ENCODE peak calls at places on chromosomes 3 and 15, in five cellular contexts. J is hepatocyte, W is ovary, I is right lobe of liver, Q is cardiac muscle cell. G is an unnamed sample.

GRCh38 chr3:28050895-28051294 is 190.5 kb upstream of the CMC1 start:
- DNase-seq in J (peak; percentile 82), Q (no peak), W (no peak), I (no peak), G (no peak)

GRCh38 chr3:127588675-127589577 is 1.6 kb downstream of the TPRA1 start:
- DNase-seq in Q (peak; percentile 36), J (peak; percentile 79), W (no peak), I (no peak), G (peak; percentile 50)

GRCh38 chr3:194598771-194599557 is 34.3 kb downstream of the TMEM44 start:
- DNase-seq in I (no peak), Q (no peak), J (no peak), W (no peak), G (peak; percentile 100)

GRCh38 chr15:58535337-58535736 is 103.5 kb downstream of the LIPC start:
- DNase-seq in Q (no peak), I (no peak), W (no peak), J (peak; percentile 43), G (no peak)

GRCh38 chr3:102595057-102595456 is 160.2 kb downstream of the ZPLD1 start:
- DNase-seq in Q (no peak), J (no peak), I (no peak), W (no peak), G (no peak)

GRCh38 chr3:72306800-72307341 is 521.9 kb upstream of the PROK2 start:
- DNase-seq in J (peak; percentile 78), I (peak; percentile 87), Q (peak; percentile 40), W (no peak), G (peak; percentile 27)

GRCh38 chr3:36729204-36730056 is 34.9 kb downstream of the DCLK3 start:
- DNase-seq in J (peak; percentile 47), Q (peak; percentile 48), W (no peak), I (no peak), G (peak; percentile 81)

GRCh38 chr15:70521576-70522322 is 241.6 kb downstream of the UACA start:
- DNase-seq in Q (no peak), J (no peak), W (no peak), I (peak; percentile 34), G (no peak)

GRCh38 chr15:77855871-77856270 is 221.6 kb downstream of the TBC1D2B start:
- DNase-seq in W (no peak), Q (no peak), J (no peak), I (peak; percentile 16), G (no peak)

GRCh38 chr15:26767169-26767670 is 5.6 kb downstream of the GABRB3 start:
- DNase-seq in Q (peak; percentile 7), J (no peak), W (no peak), I (no peak), G (no peak)

GRCh38 chr3:136236109-136236508 is 14.0 kb upstream of the PCCB start:
- DNase-seq in J (no peak), Q (no peak), W (no peak), I (no peak), G (no peak)

GRCh38 chr3:54240-54639 is 142.3 kb upstream of the CHL1 start:
- DNase-seq in Q (no peak), I (no peak), J (no peak), W (no peak), G (no peak)

GRCh38 chr3:166900866-166901577 is 479.1 kb downstream of the ZBBX start:
- DNase-seq in J (no peak), Q (no peak), W (no peak), I (no peak), G (no peak)

GRCh38 chr3:8576436-8576835 is 68.2 kb downstream of the SSUH2 start:
- DNase-seq in Q (no peak), J (no peak), W (no peak), I (no peak), G (no peak)

GRCh38 chr15:58465070-58465469 is 33.3 kb downstream of the LIPC start:
- DNase-seq in W (no peak), J (no peak), I (no peak), Q (no peak), G (no peak)

GRCh38 chr3:125358923-125359322 is 16.2 kb downstream of the ZNF148 start:
- DNase-seq in J (no peak), W (no peak), I (no peak), Q (no peak), G (no peak)

GRCh38 chr3:12574131-12574530 is 17.2 kb downstream of the MKRN2 start:
- DNase-seq in I (no peak), W (no peak), Q (no peak), J (no peak), G (peak; percentile 33)

GRCh38 chr3:29972594-29972993 is 633.8 kb upstream of the TGFBR2 start:
- DNase-seq in Q (no peak), J (no peak), W (no peak), I (no peak), G (peak; percentile 89)

GRCh38 chr3:170632780-170633179 is 46.9 kb upstream of the SLC7A14 start:
- DNase-seq in Q (no peak), J (no peak), W (no peak), I (no peak), G (no peak)

GRCh38 chr3:160129459-160130061 is 95.7 kb upstream of the C3orf80 start:
- DNase-seq in J (no peak), I (no peak), Q (no peak), W (no peak), G (peak; percentile 93)

GRCh38 chr15:80489030-80489594 is 84.9 kb downstream of the ARNT2 start:
- DNase-seq in J (no peak), W (no peak), Q (no peak), I (no peak), G (peak; percentile 83)

GRCh38 chr15:85840802-85841152 is 46.1 kb upstream of the KLHL25 start:
- DNase-seq in Q (no peak), W (no peak), J (no peak), I (no peak), G (no peak)

GRCh38 chr3:141942006-141942405 is 65.6 kb downstream of the ATP1B3 start:
- DNase-seq in J (peak; percentile 35), Q (no peak), I (no peak), W (no peak), G (no peak)

GRCh38 chr3:122077293-122078234 is 22.4 kb downstream of the CD86 start:
- DNase-seq in I (no peak), W (no peak), Q (no peak), J (no peak), G (no peak)

GRCh38 chr15:43517354-43518072 is at the start of gene MAP1A:
- DNase-seq in J (peak; percentile 76), W (peak; percentile 66), I (no peak), Q (peak; percentile 85), G (peak; percentile 71)

GRCh38 chr3:19103510-19103909 is 44.8 kb upstream of the KCNH8 start:
- DNase-seq in I (no peak), Q (no peak), W (no peak), J (no peak), G (no peak)

GRCh38 chr15:40291088-40291574 is 8.3 kb upstream of the ANKRD63 start:
- DNase-seq in J (peak; percentile 85), W (no peak), I (no peak), Q (peak; percentile 82), G (peak; percentile 53)

GRCh38 chr15:96166223-96167200 is 164.0 kb upstream of the NR2F2 start:
- DNase-seq in J (no peak), W (no peak), I (no peak), Q (peak; percentile 29), G (peak; percentile 14)

GRCh38 chr15:98809273-98809672 is 160.9 kb downstream of the IGF1R start:
- DNase-seq in W (no peak), J (no peak), I (no peak), Q (no peak), G (no peak)

GRCh38 chr3:10173926-10174435 is 9.3 kb downstream of the IRAK2 start:
- DNase-seq in Q (no peak), J (peak; percentile 27), W (peak; percentile 50), I (peak; percentile 67), G (peak; percentile 99)

GRCh38 chr3:55621648-55622047 is 134.5 kb upstream of the WNT5A start:
- DNase-seq in I (no peak), J (no peak), Q (no peak), W (no peak), G (no peak)

GRCh38 chr15:81032818-81033217 is 32.1 kb downstream of the TLNRD1 start:
- DNase-seq in W (no peak), J (no peak), Q (no peak), I (no peak), G (no peak)

GRCh38 chr3:148036331-148036881 is 627.2 kb downstream of the ZIC1 start:
- DNase-seq in I (no peak), W (no peak), J (no peak), Q (no peak), G (peak; percentile 42)

GRCh38 chr15:52018244-52018643 is 775 bp upstream of the MAPK6 start:
- DNase-seq in Q (no peak), W (no peak), J (no peak), I (no peak), G (peak; percentile 67)
- H3K27ac ChIP-seq in Q (no peak overlapping the region), W (no peak overlapping the region), J (peak overlapping the region; percentile 99), I (peak overlapping the region; percentile 89), G (peak overlapping the region; percentile 90)

DNA sequence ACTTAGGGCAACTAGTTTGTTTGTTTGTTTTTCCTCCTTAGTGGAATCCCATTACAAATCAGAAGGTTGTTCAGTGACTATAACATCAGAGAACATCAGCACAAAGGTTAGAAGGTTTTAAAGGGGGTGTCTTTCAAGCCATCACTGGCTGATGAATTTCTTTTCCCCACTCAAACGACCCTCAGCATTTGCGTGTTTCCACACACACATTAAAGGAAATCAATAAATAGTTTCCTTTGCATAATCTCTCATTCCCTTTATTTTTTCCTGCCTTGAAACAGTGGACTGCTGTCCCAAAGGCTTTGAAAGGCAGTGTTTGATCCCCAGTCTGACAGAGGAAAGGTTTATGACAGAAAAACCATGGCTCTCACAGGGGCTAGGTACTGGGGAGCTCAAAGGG is 2.0 kb upstream of the INTS14 start:
- DNase-seq in J (no peak), W (no peak), Q (no peak), I (no peak), G (no peak)
- H3K27ac ChIP-seq in J (peak overlapping the region; percentile 98), W (no peak overlapping the region), Q (peak overlapping the region; percentile 94), I (no peak overlapping the region), G (no peak overlapping the region)

DNA sequence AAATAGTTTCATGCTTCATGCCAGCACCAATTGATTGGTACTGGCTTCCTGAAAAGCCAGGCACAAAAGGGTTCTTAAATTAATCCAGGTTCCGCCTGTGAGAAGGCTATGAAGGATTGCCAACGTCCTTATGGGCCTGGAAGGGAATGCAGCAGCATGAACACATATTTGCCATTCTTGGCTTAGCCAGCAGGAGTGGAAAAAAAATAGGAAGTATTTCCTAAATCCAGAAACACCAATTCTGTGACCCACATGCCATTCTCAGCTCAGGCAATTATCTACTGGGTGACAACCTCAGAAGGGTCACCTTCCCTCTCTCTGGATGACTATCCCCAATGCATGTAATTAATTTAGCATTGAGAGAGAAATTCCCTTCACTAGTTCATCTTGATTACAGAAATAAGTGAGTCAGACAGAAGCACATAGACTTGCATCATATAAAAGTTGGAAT is 36.0 kb downstream of the ADAMTS9 start:
- DNase-seq in I (no peak), W (no peak), Q (no peak), J (no peak), G (peak; percentile 43)
- H3K27ac ChIP-seq in I (no peak overlapping the region), W (no peak overlapping the region), Q (peak overlapping the region; percentile 38), J (no peak overlapping the region), G (no peak overlapping the region)

DNA sequence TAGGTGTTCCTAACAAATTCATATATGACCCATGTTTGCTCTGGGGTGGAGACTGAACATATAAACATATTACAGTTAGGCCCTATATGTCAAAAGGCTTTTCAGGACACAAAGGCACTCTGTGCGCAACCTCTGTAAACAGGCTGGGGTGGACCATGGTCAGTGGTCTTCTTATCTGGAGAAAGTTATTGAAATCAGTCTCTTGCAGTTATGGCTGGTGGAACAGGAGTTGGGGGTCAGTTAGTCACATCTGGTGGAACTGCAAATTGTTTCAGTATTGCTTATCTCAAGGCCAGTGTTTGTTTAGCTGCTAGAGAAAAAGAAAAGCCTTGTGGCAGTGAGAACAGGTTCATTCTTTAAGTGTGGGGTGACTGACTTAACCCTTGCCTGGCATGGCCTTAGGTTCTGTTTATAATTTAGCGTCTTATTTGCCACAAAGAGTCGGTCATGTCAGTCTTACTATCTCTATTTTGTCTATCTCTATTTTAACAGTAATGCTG is 5.9 kb upstream of the GP9 start:
- DNase-seq in J (peak; percentile 38), I (no peak), W (no peak), Q (no peak), G (no peak)
- H3K27ac ChIP-seq in J (peak overlapping the region; percentile 9), I (no peak overlapping the region), W (no peak overlapping the region), Q (no peak overlapping the region), G (no peak overlapping the region)

G was measured in fibroblast of lung.